ENCODE peak calls at places on chromosome 18, in seven cellular contexts. One of them, this sample, is unnamed.

GRCh38 chr18:63951302-63951705 is 2.2 kb downstream of the HMSD start:
- DNase-seq in naive thymus-derived CD4-positive, alpha-beta T cell: no peak
- DNase-seq in cardiac muscle cell: no peak
- DNase-seq in colonic mucosa: no peak
- DNase-seq in CD8-positive, alpha-beta T cell: no peak
- DNase-seq in Panc1: no peak
- DNase-seq in right lobe of liver: no peak
- DNase-seq in this sample: no peak

GRCh38 chr18:28177828-28178635 is 1.1 kb upstream of the CDH2 start:
- DNase-seq in naive thymus-derived CD4-positive, alpha-beta T cell: no peak
- DNase-seq in cardiac muscle cell: peak
- DNase-seq in colonic mucosa: no peak
- DNase-seq in CD8-positive, alpha-beta T cell: no peak
- DNase-seq in Panc1: no peak
- DNase-seq in right lobe of liver: peak
- DNase-seq in this sample: peak

GRCh38 chr18:48310353-48310752 is 98.8 kb downstream of the ZBTB7C start:
- DNase-seq in naive thymus-derived CD4-positive, alpha-beta T cell: no peak
- DNase-seq in cardiac muscle cell: no peak
- DNase-seq in colonic mucosa: no peak
- DNase-seq in CD8-positive, alpha-beta T cell: no peak
- DNase-seq in Panc1: no peak
- DNase-seq in right lobe of liver: no peak
- DNase-seq in this sample: no peak

GRCh38 chr18:12308386-12309100 is 502 bp downstream of the TUBB6 start:
- DNase-seq in naive thymus-derived CD4-positive, alpha-beta T cell: no peak
- DNase-seq in cardiac muscle cell: peak
- DNase-seq in colonic mucosa: peak
- DNase-seq in CD8-positive, alpha-beta T cell: no peak
- DNase-seq in Panc1: no peak
- DNase-seq in right lobe of liver: peak
- DNase-seq in this sample: peak

GRCh38 chr18:66682855-66683322 is 79.0 kb upstream of the CDH19 start:
- DNase-seq in naive thymus-derived CD4-positive, alpha-beta T cell: no peak
- DNase-seq in cardiac muscle cell: peak
- DNase-seq in colonic mucosa: no peak
- DNase-seq in CD8-positive, alpha-beta T cell: no peak
- DNase-seq in Panc1: no peak
- DNase-seq in right lobe of liver: no peak
- DNase-seq in this sample: no peak

GRCh38 chr18:46518438-46518837 is 138.6 kb downstream of the LOXHD1 start:
- DNase-seq in naive thymus-derived CD4-positive, alpha-beta T cell: no peak
- DNase-seq in cardiac muscle cell: no peak
- DNase-seq in colonic mucosa: no peak
- DNase-seq in CD8-positive, alpha-beta T cell: no peak
- DNase-seq in Panc1: no peak
- DNase-seq in right lobe of liver: peak
- DNase-seq in this sample: no peak

GRCh38 chr18:65206551-65207260 is 544.1 kb upstream of the CDH7 start:
- DNase-seq in naive thymus-derived CD4-positive, alpha-beta T cell: no peak
- DNase-seq in cardiac muscle cell: no peak
- DNase-seq in colonic mucosa: no peak
- DNase-seq in CD8-positive, alpha-beta T cell: no peak
- DNase-seq in Panc1: no peak
- DNase-seq in right lobe of liver: no peak
- DNase-seq in this sample: no peak

GRCh38 chr18:56900195-56901094 is 246.4 kb upstream of the BOD1L2 start:
- DNase-seq in naive thymus-derived CD4-positive, alpha-beta T cell: peak
- DNase-seq in cardiac muscle cell: no peak
- DNase-seq in colonic mucosa: no peak
- DNase-seq in CD8-positive, alpha-beta T cell: no peak
- DNase-seq in Panc1: no peak
- DNase-seq in right lobe of liver: peak
- DNase-seq in this sample: peak

GRCh38 chr18:9403795-9404564 is 69.4 kb downstream of the TWSG1 start:
- DNase-seq in naive thymus-derived CD4-positive, alpha-beta T cell: no peak
- DNase-seq in cardiac muscle cell: no peak
- DNase-seq in colonic mucosa: no peak
- DNase-seq in CD8-positive, alpha-beta T cell: no peak
- DNase-seq in Panc1: no peak
- DNase-seq in right lobe of liver: no peak
- DNase-seq in this sample: no peak

GRCh38 chr18:2932247-2933181 is 80.4 kb downstream of the LPIN2 start:
- DNase-seq in naive thymus-derived CD4-positive, alpha-beta T cell: peak
- DNase-seq in cardiac muscle cell: peak
- DNase-seq in colonic mucosa: peak
- DNase-seq in CD8-positive, alpha-beta T cell: no peak
- DNase-seq in Panc1: peak
- DNase-seq in right lobe of liver: no peak
- DNase-seq in this sample: no peak

GRCh38 chr18:24492445-24492844 is 32.0 kb downstream of the HRH4 start:
- DNase-seq in naive thymus-derived CD4-positive, alpha-beta T cell: no peak
- DNase-seq in cardiac muscle cell: no peak
- DNase-seq in colonic mucosa: no peak
- DNase-seq in CD8-positive, alpha-beta T cell: no peak
- DNase-seq in Panc1: no peak
- DNase-seq in right lobe of liver: no peak
- DNase-seq in this sample: no peak

GRCh38 chr18:74013955-74014354 is 133.7 kb downstream of the FBXO15 start:
- DNase-seq in naive thymus-derived CD4-positive, alpha-beta T cell: no peak
- DNase-seq in cardiac muscle cell: peak
- DNase-seq in colonic mucosa: no peak
- DNase-seq in CD8-positive, alpha-beta T cell: no peak
- DNase-seq in Panc1: no peak
- DNase-seq in right lobe of liver: no peak
- DNase-seq in this sample: no peak

GRCh38 chr18:79516441-79516931 is 120.8 kb downstream of the NFATC1 start:
- DNase-seq in naive thymus-derived CD4-positive, alpha-beta T cell: peak
- DNase-seq in cardiac muscle cell: no peak
- DNase-seq in colonic mucosa: peak
- DNase-seq in CD8-positive, alpha-beta T cell: no peak
- DNase-seq in Panc1: no peak
- DNase-seq in right lobe of liver: peak
- DNase-seq in this sample: no peak

GRCh38 chr18:9353596-9353995 is 19.0 kb downstream of the TWSG1 start:
- DNase-seq in naive thymus-derived CD4-positive, alpha-beta T cell: no peak
- DNase-seq in cardiac muscle cell: no peak
- DNase-seq in colonic mucosa: no peak
- DNase-seq in CD8-positive, alpha-beta T cell: no peak
- DNase-seq in Panc1: no peak
- DNase-seq in right lobe of liver: no peak
- DNase-seq in this sample: no peak

GRCh38 chr18:75489493-75490190 is 62.1 kb upstream of the SMIM21 start:
- DNase-seq in naive thymus-derived CD4-positive, alpha-beta T cell: no peak
- DNase-seq in cardiac muscle cell: peak
- DNase-seq in colonic mucosa: no peak
- DNase-seq in CD8-positive, alpha-beta T cell: no peak
- DNase-seq in Panc1: no peak
- DNase-seq in right lobe of liver: no peak
- DNase-seq in this sample: no peak

GRCh38 chr18:24270937-24271380 is 126.7 kb downstream of the OSBPL1A start:
- DNase-seq in naive thymus-derived CD4-positive, alpha-beta T cell: no peak
- DNase-seq in cardiac muscle cell: peak
- DNase-seq in colonic mucosa: no peak
- DNase-seq in CD8-positive, alpha-beta T cell: no peak
- DNase-seq in Panc1: no peak
- DNase-seq in right lobe of liver: no peak
- DNase-seq in this sample: no peak

GRCh38 chr18:48179666-48180065 is 229.5 kb downstream of the ZBTB7C start:
- DNase-seq in naive thymus-derived CD4-positive, alpha-beta T cell: no peak
- DNase-seq in cardiac muscle cell: no peak
- DNase-seq in colonic mucosa: no peak
- DNase-seq in CD8-positive, alpha-beta T cell: no peak
- DNase-seq in Panc1: no peak
- DNase-seq in right lobe of liver: no peak
- DNase-seq in this sample: no peak

GRCh38 chr18:38898167-38898566 is 1332.6 kb upstream of the CELF4 start:
- DNase-seq in naive thymus-derived CD4-positive, alpha-beta T cell: no peak
- DNase-seq in cardiac muscle cell: no peak
- DNase-seq in colonic mucosa: no peak
- DNase-seq in CD8-positive, alpha-beta T cell: no peak
- DNase-seq in Panc1: no peak
- DNase-seq in right lobe of liver: no peak
- DNase-seq in this sample: no peak

GRCh38 chr18:2589345-2590060 is 18.1 kb downstream of the NDC80 start:
- DNase-seq in naive thymus-derived CD4-positive, alpha-beta T cell: no peak
- DNase-seq in cardiac muscle cell: peak
- DNase-seq in colonic mucosa: no peak
- DNase-seq in CD8-positive, alpha-beta T cell: no peak
- DNase-seq in Panc1: no peak
- DNase-seq in right lobe of liver: no peak
- DNase-seq in this sample: no peak

GRCh38 chr18:7062844-7063243 is 54.8 kb downstream of the LAMA1 start:
- DNase-seq in naive thymus-derived CD4-positive, alpha-beta T cell: no peak
- DNase-seq in cardiac muscle cell: no peak
- DNase-seq in colonic mucosa: no peak
- DNase-seq in CD8-positive, alpha-beta T cell: no peak
- DNase-seq in Panc1: no peak
- DNase-seq in right lobe of liver: no peak
- DNase-seq in this sample: no peak

GRCh38 chr18:72160504-72161445 is 383.4 kb downstream of the CBLN2 start:
- DNase-seq in naive thymus-derived CD4-positive, alpha-beta T cell: no peak
- DNase-seq in cardiac muscle cell: no peak
- DNase-seq in colonic mucosa: no peak
- DNase-seq in CD8-positive, alpha-beta T cell: no peak
- DNase-seq in Panc1: no peak
- DNase-seq in right lobe of liver: no peak
- DNase-seq in this sample: no peak

GRCh38 chr18:24586662-24587360 is 126.4 kb downstream of the HRH4 start:
- DNase-seq in naive thymus-derived CD4-positive, alpha-beta T cell: no peak
- DNase-seq in cardiac muscle cell: no peak
- DNase-seq in colonic mucosa: no peak
- DNase-seq in CD8-positive, alpha-beta T cell: no peak
- DNase-seq in Panc1: no peak
- DNase-seq in right lobe of liver: no peak
- DNase-seq in this sample: no peak

GRCh38 chr18:28512357-28512756 is 335.4 kb upstream of the CDH2 start:
- DNase-seq in naive thymus-derived CD4-positive, alpha-beta T cell: no peak
- DNase-seq in cardiac muscle cell: peak
- DNase-seq in colonic mucosa: no peak
- DNase-seq in CD8-positive, alpha-beta T cell: no peak
- DNase-seq in Panc1: no peak
- DNase-seq in right lobe of liver: no peak
- DNase-seq in this sample: no peak

GRCh38 chr18:55588876-55589595 is 1.0 kb upstream of the TCF4 start:
- DNase-seq in naive thymus-derived CD4-positive, alpha-beta T cell: peak
- DNase-seq in cardiac muscle cell: peak
- DNase-seq in colonic mucosa: no peak
- DNase-seq in CD8-positive, alpha-beta T cell: no peak
- DNase-seq in Panc1: no peak
- DNase-seq in right lobe of liver: no peak
- DNase-seq in this sample: no peak

GRCh38 chr18:13221821-13222220 is 3.3 kb downstream of the LDLRAD4 start:
- DNase-seq in naive thymus-derived CD4-positive, alpha-beta T cell: no peak
- DNase-seq in cardiac muscle cell: no peak
- DNase-seq in colonic mucosa: peak
- DNase-seq in CD8-positive, alpha-beta T cell: no peak
- DNase-seq in Panc1: no peak
- DNase-seq in right lobe of liver: peak
- DNase-seq in this sample: no peak

GRCh38 chr18:12406376-12407111 is 1.2 kb upstream of the PRELID3A start:
- DNase-seq in naive thymus-derived CD4-positive, alpha-beta T cell: no peak
- DNase-seq in cardiac muscle cell: no peak
- DNase-seq in colonic mucosa: no peak
- DNase-seq in CD8-positive, alpha-beta T cell: no peak
- DNase-seq in Panc1: no peak
- DNase-seq in right lobe of liver: no peak
- DNase-seq in this sample: no peak

GRCh38 chr18:37334494-37335125 is 231.0 kb downstream of the CELF4 start:
- DNase-seq in naive thymus-derived CD4-positive, alpha-beta T cell: no peak
- DNase-seq in cardiac muscle cell: peak
- DNase-seq in colonic mucosa: no peak
- DNase-seq in CD8-positive, alpha-beta T cell: no peak
- DNase-seq in Panc1: no peak
- DNase-seq in right lobe of liver: no peak
- DNase-seq in this sample: no peak

DNA sequence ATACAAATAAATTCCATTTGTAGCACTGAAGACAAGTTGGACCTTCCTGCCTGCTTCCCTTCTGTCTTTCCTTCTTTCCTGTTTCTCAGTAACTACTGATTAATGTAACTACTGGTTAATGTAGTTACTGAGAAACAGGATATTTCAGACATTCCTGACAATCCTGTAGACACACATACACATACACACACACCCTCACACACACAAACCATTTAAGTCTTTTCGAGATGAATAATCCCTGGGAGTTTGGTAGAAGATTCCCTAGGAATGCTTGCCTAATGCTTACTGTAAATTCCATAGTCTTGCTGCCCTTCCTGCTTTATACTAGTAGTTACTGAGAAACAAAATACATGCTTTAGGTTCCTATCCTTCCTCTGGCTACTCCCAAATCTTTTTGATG is 83.9 kb downstream of the PIK3C3 start:
- DNase-seq in naive thymus-derived CD4-positive, alpha-beta T cell: no peak
- DNase-seq in cardiac muscle cell: peak
- DNase-seq in colonic mucosa: no peak
- DNase-seq in CD8-positive, alpha-beta T cell: no peak
- DNase-seq in Panc1: no peak
- DNase-seq in right lobe of liver: no peak
- DNase-seq in this sample: no peak
- H3K27ac ChIP-seq in naive thymus-derived CD4-positive, alpha-beta T cell: no peak
- H3K27ac ChIP-seq in cardiac muscle cell: no peak
- H3K27ac ChIP-seq in colonic mucosa: no peak
- H3K27ac ChIP-seq in CD8-positive, alpha-beta T cell: no peak
- H3K27ac ChIP-seq in Panc1: no peak
- H3K27ac ChIP-seq in right lobe of liver: no peak
- H3K27ac ChIP-seq in this sample: no peak

GRCh38 chr18:60846396-60846795 is 473.8 kb upstream of the MC4R start:
- DNase-seq in naive thymus-derived CD4-positive, alpha-beta T cell: no peak
- DNase-seq in cardiac muscle cell: no peak
- DNase-seq in colonic mucosa: no peak
- DNase-seq in CD8-positive, alpha-beta T cell: no peak
- DNase-seq in Panc1: no peak
- DNase-seq in right lobe of liver: no peak
- DNase-seq in this sample: no peak
- H3K4me3 ChIP-seq in naive thymus-derived CD4-positive, alpha-beta T cell: no peak
- H3K4me3 ChIP-seq in cardiac muscle cell: no peak
- H3K4me3 ChIP-seq in colonic mucosa: no peak
- H3K4me3 ChIP-seq in CD8-positive, alpha-beta T cell: no peak
- H3K4me3 ChIP-seq in Panc1: no peak
- H3K4me3 ChIP-seq in right lobe of liver: no peak
- H3K4me3 ChIP-seq in this sample: no peak

GRCh38 chr18:59823611-59824195 is 76.1 kb upstream of the PMAIP1 start:
- DNase-seq in naive thymus-derived CD4-positive, alpha-beta T cell: no peak
- DNase-seq in cardiac muscle cell: peak
- DNase-seq in colonic mucosa: peak
- DNase-seq in CD8-positive, alpha-beta T cell: no peak
- DNase-seq in Panc1: peak
- DNase-seq in right lobe of liver: peak
- DNase-seq in this sample: peak
- H3K27ac ChIP-seq in naive thymus-derived CD4-positive, alpha-beta T cell: no peak
- H3K27ac ChIP-seq in cardiac muscle cell: no peak
- H3K27ac ChIP-seq in colonic mucosa: no peak
- H3K27ac ChIP-seq in CD8-positive, alpha-beta T cell: no peak
- H3K27ac ChIP-seq in Panc1: no peak
- H3K27ac ChIP-seq in right lobe of liver: no peak
- H3K27ac ChIP-seq in this sample: no peak

GRCh38 chr18:50662775-50663383 is 103.0 kb downstream of the MAPK4 start:
- DNase-seq in naive thymus-derived CD4-positive, alpha-beta T cell: no peak
- DNase-seq in cardiac muscle cell: no peak
- DNase-seq in colonic mucosa: no peak
- DNase-seq in CD8-positive, alpha-beta T cell: no peak
- DNase-seq in Panc1: no peak
- DNase-seq in right lobe of liver: no peak
- DNase-seq in this sample: no peak
- H3K4me3 ChIP-seq in naive thymus-derived CD4-positive, alpha-beta T cell: no peak
- H3K4me3 ChIP-seq in cardiac muscle cell: no peak
- H3K4me3 ChIP-seq in colonic mucosa: no peak
- H3K4me3 ChIP-seq in CD8-positive, alpha-beta T cell: no peak
- H3K4me3 ChIP-seq in Panc1: no peak
- H3K4me3 ChIP-seq in right lobe of liver: no peak
- H3K4me3 ChIP-seq in this sample: no peak

GRCh38 chr18:58211510-58211909 is 167.5 kb downstream of the NEDD4L start:
- DNase-seq in naive thymus-derived CD4-positive, alpha-beta T cell: no peak
- DNase-seq in cardiac muscle cell: no peak
- DNase-seq in colonic mucosa: no peak
- DNase-seq in CD8-positive, alpha-beta T cell: no peak
- DNase-seq in Panc1: no peak
- DNase-seq in right lobe of liver: no peak
- DNase-seq in this sample: no peak
- H3K27ac ChIP-seq in naive thymus-derived CD4-positive, alpha-beta T cell: no peak
- H3K27ac ChIP-seq in cardiac muscle cell: no peak
- H3K27ac ChIP-seq in colonic mucosa: peak
- H3K27ac ChIP-seq in CD8-positive, alpha-beta T cell: no peak
- H3K27ac ChIP-seq in Panc1: no peak
- H3K27ac ChIP-seq in right lobe of liver: no peak
- H3K27ac ChIP-seq in this sample: no peak